ENCODE peak calls at places on chromosomes 5 and 9, in eight cellular contexts. I is hepatocyte, P is astrocyte, Y is WERI-Rb-1, K is H7, E is SJSA1, Z is kidney epithelial cell, S is K562. W is an unnamed sample. For H3K36me3, the result is how much of the 10 kb centered on the place peaks cover.

GRCh38 chr5:106171708-106172107 is 1499.0 kb downstream of the EFNA5 start:
- DNase-seq in I (no peak), P (peak), Y (no peak), K (no peak), E (no peak), Z (no peak), S (no peak), W (no peak)

GRCh38 chr5:68086857-68087256 is 128.7 kb upstream of the PIK3R1 start:
- DNase-seq in I (no peak), P (peak), Y (no peak), K (no peak), E (no peak), Z (no peak), S (no peak), W (no peak)

GRCh38 chr9:124366476-124367220 is 48.6 kb downstream of the PSMB7 start:
- DNase-seq in I (no peak), P (peak), Y (no peak), K (no peak), E (no peak), Z (peak), S (no peak), W (no peak)

GRCh38 chr5:88245241-88245892 is 23.3 kb downstream of the TMEM161B start:
- DNase-seq in I (no peak), P (no peak), Y (no peak), K (no peak), E (no peak), Z (no peak), S (no peak), W (no peak)

GRCh38 chr5:77015938-77016569 is 14.2 kb upstream of the AGGF1 start:
- DNase-seq in I (peak), P (peak), Y (no peak), K (no peak), E (no peak), Z (peak), S (no peak), W (peak)

GRCh38 chr5:88203977-88204735 is 64.5 kb downstream of the TMEM161B start:
- DNase-seq in I (no peak), P (peak), Y (no peak), K (peak), E (no peak), Z (no peak), S (no peak), W (no peak)

GRCh38 chr5:139263431-139263975 is 30.0 kb upstream of the MATR3 start:
- DNase-seq in I (no peak), P (no peak), Y (no peak), K (no peak), E (no peak), Z (no peak), S (peak), W (no peak)

GRCh38 chr5:10145922-10146321 is 103.8 kb downstream of the ATPSCKMT start:
- DNase-seq in I (no peak), P (peak), Y (no peak), K (no peak), E (no peak), Z (no peak), S (no peak), W (no peak)

GRCh38 chr5:112485802-112486427 is 66.8 kb upstream of the EPB41L4A start:
- DNase-seq in I (peak), P (no peak), Y (no peak), K (no peak), E (no peak), Z (no peak), S (no peak), W (no peak)

GRCh38 chr5:7705261-7705660 is 145.7 kb downstream of the CFAP90 start:
- DNase-seq in I (no peak), P (no peak), Y (no peak), K (peak), E (no peak), Z (no peak), S (no peak), W (no peak)

GRCh38 chr9:78682206-78682605 is 385.3 kb downstream of the PSAT1 start:
- DNase-seq in I (no peak), P (no peak), Y (no peak), K (no peak), E (no peak), Z (no peak), S (no peak), W (no peak)

GRCh38 chr9:12884736-12885395 is 110.0 kb downstream of the LURAP1L start:
- DNase-seq in I (peak), P (peak), Y (no peak), K (peak), E (no peak), Z (peak), S (no peak), W (no peak)

GRCh38 chr5:93360436-93361100 is 220.5 kb downstream of the NR2F1-AS1 start:
- DNase-seq in I (no peak), P (no peak), Y (no peak), K (no peak), E (no peak), Z (no peak), S (no peak), W (no peak)

GRCh38 chr5:145791866-145792265 is 43.3 kb downstream of the PRELID2 start:
- DNase-seq in I (no peak), P (no peak), Y (no peak), K (no peak), E (no peak), Z (no peak), S (no peak), W (no peak)

GRCh38 chr9:129185991-129186390 is 7.9 kb upstream of the IER5L start:
- DNase-seq in I (no peak), P (no peak), Y (no peak), K (no peak), E (no peak), Z (no peak), S (peak), W (no peak)

GRCh38 chr9:92564982-92565381 is 29.2 kb upstream of the ECM2 start:
- DNase-seq in I (no peak), P (peak), Y (no peak), K (no peak), E (no peak), Z (no peak), S (no peak), W (no peak)

GRCh38 chr9:95857122-95857521 is 18.4 kb upstream of the ERCC6L2 start:
- DNase-seq in I (peak), P (peak), Y (no peak), K (no peak), E (peak), Z (no peak), S (no peak), W (peak)

GRCh38 chr5:107855171-107855570 is 184.4 kb upstream of the EFNA5 start:
- DNase-seq in I (no peak), P (no peak), Y (no peak), K (no peak), E (no peak), Z (no peak), S (no peak), W (no peak)

GRCh38 chr9:9170735-9171134 is 1371.2 kb upstream of the DMAC1 start:
- DNase-seq in I (no peak), P (no peak), Y (no peak), K (no peak), E (no peak), Z (no peak), S (no peak), W (no peak)

GRCh38 chr9:2722715-2723114 is 5.4 kb downstream of the KCNV2 start:
- DNase-seq in I (no peak), P (peak), Y (no peak), K (no peak), E (no peak), Z (peak), S (peak), W (no peak)

GRCh38 chr9:128706045-128706444 is 3.7 kb downstream of the PKN3 start:
- DNase-seq in I (no peak), P (no peak), Y (no peak), K (no peak), E (no peak), Z (no peak), S (no peak), W (no peak)

GRCh38 chr5:14219800-14220512 is 76.8 kb downstream of the TRIO start:
- DNase-seq in I (no peak), P (no peak), Y (no peak), K (no peak), E (no peak), Z (no peak), S (no peak), W (no peak)

GRCh38 chr9:121744687-121745395 is 93.4 kb downstream of the DAB2IP start:
- DNase-seq in I (no peak), P (peak), Y (no peak), K (no peak), E (no peak), Z (peak), S (no peak), W (no peak)

GRCh38 chr5:543755-544674 is 19.8 kb upstream of the SLC9A3 start:
- DNase-seq in I (no peak), P (no peak), Y (no peak), K (no peak), E (peak), Z (no peak), S (no peak), W (no peak)

GRCh38 chr9:122346478-122347347 is 24.1 kb upstream of the PTGS1 start:
- DNase-seq in I (peak), P (no peak), Y (peak), K (peak), E (no peak), Z (no peak), S (no peak), W (peak)

GRCh38 chr5:159887050-159887449 is 29.2 kb upstream of the ADRA1B start:
- DNase-seq in I (no peak), P (peak), Y (no peak), K (no peak), E (no peak), Z (no peak), S (no peak), W (no peak)

GRCh38 chr5:73201547-73202513 is 28.8 kb downstream of the TMEM174 start:
- DNase-seq in I (peak), P (peak), Y (peak), K (peak), E (peak), Z (no peak), S (peak), W (peak)

GRCh38 chr9:76109953-76110352 is 219.5 kb downstream of the PCSK5 start:
- DNase-seq in I (peak), P (peak), Y (no peak), K (no peak), E (no peak), Z (no peak), S (no peak), W (no peak)

GRCh38 chr9:7439355-7439978 is 360.1 kb downstream of the DMAC1 start:
- DNase-seq in I (no peak), P (peak), Y (no peak), K (no peak), E (no peak), Z (no peak), S (no peak), W (no peak)

GRCh38 chr9:82467478-82467877 is 478.9 kb downstream of the SPATA31D1 start:
- DNase-seq in I (peak), P (no peak), Y (peak), K (no peak), E (no peak), Z (no peak), S (no peak), W (no peak)

DNA sequence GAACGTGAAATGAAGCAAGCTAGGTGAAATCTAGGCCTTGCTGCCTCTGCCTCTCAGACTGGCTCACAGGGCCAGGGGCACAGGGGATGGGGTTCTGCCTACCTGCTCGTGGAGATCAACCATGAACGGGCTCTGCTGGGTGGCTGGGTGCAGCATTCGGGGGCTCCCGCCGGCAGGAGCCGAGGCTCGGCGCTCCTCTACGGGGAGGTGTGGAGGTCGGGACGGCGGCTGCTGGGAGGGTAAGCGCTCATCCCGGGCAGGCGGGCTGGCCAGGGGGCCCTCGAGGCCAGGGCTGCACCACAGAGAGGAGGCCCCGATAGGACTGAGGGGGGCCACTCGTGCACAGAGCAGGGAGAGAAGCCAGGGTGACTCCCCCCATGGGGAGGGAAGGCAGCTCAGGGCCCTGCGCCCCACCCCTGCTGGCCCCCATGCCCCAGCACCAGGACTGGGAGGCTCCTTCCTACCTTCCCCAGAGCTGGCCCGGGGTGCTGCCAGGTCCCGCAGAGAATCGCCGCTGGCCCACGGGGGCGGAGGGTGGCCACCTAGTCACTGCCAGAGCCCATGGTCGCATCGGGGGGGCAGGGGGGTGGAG is 5.2 kb downstream of the RNF44 start:
- DNase-seq in I (no peak), P (no peak), Y (no peak), K (peak), E (no peak), Z (no peak), S (no peak), W (no peak)
- H3K36me3 ChIP-seq in I (under half), P (under half), Y (half or more), K (under half), E (under half), Z (under half), S (half or more), W (under half)

DNA sequence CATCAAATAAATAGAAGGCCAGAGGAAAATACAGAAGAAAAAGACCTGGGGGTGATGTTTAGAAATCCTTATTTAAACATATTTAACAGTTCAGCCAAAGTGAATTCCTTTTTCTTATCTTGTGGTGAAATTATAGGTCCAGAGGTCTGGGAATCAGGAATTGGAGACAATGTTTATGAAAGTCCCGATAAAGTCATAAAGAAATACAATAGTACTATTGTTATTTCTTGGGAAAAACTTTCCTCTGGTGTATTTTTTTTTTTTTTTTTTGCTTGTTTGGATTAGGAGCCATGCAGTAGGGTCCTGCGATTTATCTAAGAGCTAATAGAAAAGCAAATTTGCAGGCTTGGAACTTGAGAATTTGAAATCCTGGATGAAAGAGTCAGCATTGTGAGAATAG is 426 bp downstream of the C7 start:
- DNase-seq in I (no peak), P (no peak), Y (no peak), K (no peak), E (no peak), Z (no peak), S (no peak), W (no peak)
- H3K4me3 ChIP-seq in I (no peak), P (no peak), Y (no peak), K (no peak), E (no peak), Z (no peak), S (no peak), W (no peak)

GRCh38 chr9:34254966-34255825 is 73.9 kb downstream of the KIF24 start:
- DNase-seq in I (no peak), P (no peak), Y (no peak), K (no peak), E (no peak), Z (no peak), S (no peak), W (no peak)

GRCh38 chr9:34253460-34253837 is 74.6 kb downstream of the UBAP1 start:
- DNase-seq in I (peak), P (no peak), Y (no peak), K (no peak), E (no peak), Z (no peak), S (no peak), W (no peak)

GRCh38 chr9:34254141-34254913 is 74.7 kb downstream of the KIF24 start:
- DNase-seq in I (peak), P (peak), Y (no peak), K (no peak), E (peak), Z (peak), S (no peak), W (no peak)

GRCh38 chr9:34256987-34257585 is 72.0 kb downstream of the KIF24 start:
- DNase-seq in I (no peak), P (no peak), Y (no peak), K (no peak), E (no peak), Z (no peak), S (no peak), W (no peak)

GRCh38 chr9:34256104-34256503 is 73.0 kb downstream of the KIF24 start:
- DNase-seq in I (no peak), P (no peak), Y (peak), K (peak), E (no peak), Z (no peak), S (no peak), W (peak)
- H3K36me3 ChIP-seq in I (under half), P (under half), Y (half or more), K (under half), E (under half), Z (under half), S (half or more), W (under half)

GRCh38 chr9:135963338-135963737 is 2.2 kb upstream of the UBAC1 start:
- DNase-seq in I (no peak), P (no peak), Y (no peak), K (no peak), E (no peak), Z (no peak), S (no peak), W (no peak)

GRCh38 chr9:135961277-135961705 is at the start of gene UBAC1:
- DNase-seq in I (peak), P (peak), Y (peak), K (peak), E (peak), Z (peak), S (peak), W (peak)

GRCh38 chr9:135960328-135961276 is 571 bp downstream of the UBAC1 start:
- DNase-seq in I (peak), P (no peak), Y (no peak), K (peak), E (no peak), Z (no peak), S (peak), W (peak)

GRCh38 chr9:135962696-135963307 is 1.6 kb upstream of the UBAC1 start:
- DNase-seq in I (no peak), P (no peak), Y (no peak), K (no peak), E (no peak), Z (no peak), S (no peak), W (no peak)

GRCh38 chr9:135961811-135962695 is 880 bp upstream of the UBAC1 start:
- DNase-seq in I (no peak), P (no peak), Y (no peak), K (peak), E (no peak), Z (no peak), S (no peak), W (no peak)
- H3K4me3 ChIP-seq in I (no peak), P (no peak), Y (peak), K (no peak), E (no peak), Z (no peak), S (peak), W (peak)